ENCODE peak calls at places on chromosomes 12 and 14, in nine cellular contexts. X, R, H, P, U, N, W, L and A are unnamed samples.

GRCh38 chr14:90520326-90520725 is 123.5 kb downstream of the CALM1 start:
- DNase-seq in U (no peak), N (no peak), P (no peak), X (no peak), R (no peak), L (no peak), W (no peak), H (no peak), A (no peak)

GRCh38 chr14:49512147-49512551 is 74.0 kb downstream of the RPS29 start:
- DNase-seq in P (peak), X (peak), W (no peak), U (no peak), H (no peak), L (no peak), N (no peak), R (no peak), A (no peak)

GRCh38 chr12:31876568-31877424 is 82.4 kb upstream of the RESF1 start:
- DNase-seq in H (no peak), L (peak), P (no peak), R (no peak), U (no peak), N (peak), W (no peak), X (no peak), A (peak)

GRCh38 chr12:22287776-22288621 is 46.5 kb downstream of the ST8SIA1 start:
- DNase-seq in X (peak), R (no peak), N (peak), H (no peak), P (no peak), W (no peak), U (no peak), L (no peak), A (no peak)

GRCh38 chr14:38592764-38593442 is 337.0 kb upstream of the CLEC14A start:
- DNase-seq in U (no peak), N (no peak), W (no peak), H (no peak), P (no peak), X (no peak), R (no peak), L (no peak), A (no peak)

GRCh38 chr12:94922561-94922960 is 80.9 kb downstream of the NDUFA12 start:
- DNase-seq in X (no peak), N (peak), R (no peak), U (no peak), W (no peak), H (no peak), P (no peak), L (no peak), A (no peak)

GRCh38 chr14:100417466-100417865 is 94.3 kb downstream of the SLC25A47 start:
- DNase-seq in W (peak), N (peak), X (peak), L (no peak), R (no peak), U (no peak), H (peak), P (peak), A (peak)

GRCh38 chr12:2236501-2237294 is 183.9 kb downstream of the CACNA1C start:
- DNase-seq in N (no peak), X (no peak), U (no peak), P (no peak), R (no peak), W (no peak), H (no peak), L (no peak), A (no peak)

GRCh38 chr12:45558353-45558752 is 171.2 kb upstream of the ARID2 start:
- DNase-seq in H (no peak), L (no peak), W (no peak), X (no peak), U (no peak), R (no peak), P (no peak), N (no peak), A (no peak)

GRCh38 chr12:130520784-130521183 is 183.1 kb downstream of the PIWIL1 start:
- DNase-seq in P (no peak), R (no peak), N (no peak), L (no peak), U (no peak), H (no peak), X (no peak), W (no peak), A (no peak)

GRCh38 chr14:23121401-23121800 is 2.3 kb upstream of the CEBPE start:
- DNase-seq in R (peak), X (no peak), N (peak), H (no peak), L (peak), P (peak), W (no peak), U (no peak), A (no peak)

GRCh38 chr14:49946320-49947141 is 53.6 kb downstream of the ARF6 start:
- DNase-seq in N (no peak), H (no peak), R (no peak), W (peak), U (no peak), X (no peak), L (no peak), P (peak), A (no peak)

GRCh38 chr12:57461904-57462306 is 2.3 kb downstream of the GLI1 start:
- DNase-seq in N (peak), L (no peak), W (no peak), R (peak), P (peak), H (no peak), U (no peak), X (peak), A (no peak)

GRCh38 chr14:100540141-100540925 is 46.9 kb downstream of the BEGAIN start:
- DNase-seq in W (no peak), X (peak), U (no peak), L (peak), P (no peak), H (peak), N (peak), R (no peak), A (peak)

GRCh38 chr14:101955695-101956161 is 8.6 kb upstream of the DYNC1H1 start:
- DNase-seq in P (no peak), X (no peak), R (no peak), W (no peak), H (no peak), U (no peak), N (no peak), L (no peak), A (no peak)

GRCh38 chr12:124053855-124054254 is 80.8 kb downstream of the ZNF664 start:
- DNase-seq in X (no peak), R (peak), P (peak), H (peak), U (no peak), L (no peak), W (no peak), N (peak), A (no peak)

GRCh38 chr12:55713721-55714120 is 2.1 kb upstream of the BLOC1S1 start:
- DNase-seq in N (no peak), L (no peak), W (no peak), R (no peak), H (no peak), X (peak), P (peak), U (no peak), A (no peak)

GRCh38 chr14:59918824-59919581 is 941 bp upstream of the LRRC9 start:
- DNase-seq in P (peak), L (peak), H (peak), N (peak), W (peak), R (peak), U (no peak), X (peak), A (no peak)

GRCh38 chr12:14803830-14804160 is 325 bp downstream of the C12orf60 start:
- DNase-seq in W (no peak), U (no peak), R (no peak), H (no peak), L (no peak), X (no peak), N (no peak), P (no peak), A (no peak)

GRCh38 chr12:121801601-121802484 is 2.0 kb upstream of the SETD1B start:
- DNase-seq in R (no peak), L (no peak), W (peak), U (peak), P (peak), X (peak), H (no peak), N (peak), A (no peak)

GRCh38 chr12:132523576-132524331 is 33.8 kb downstream of the FBRSL1 start:
- DNase-seq in N (peak), W (peak), P (peak), R (peak), L (peak), U (peak), X (peak), H (peak), A (peak)

GRCh38 chr14:73913256-73913655 is 26.6 kb downstream of the ZNF410 start:
- DNase-seq in R (no peak), N (no peak), U (no peak), H (peak), W (no peak), X (no peak), P (peak), L (no peak), A (no peak)

GRCh38 chr14:95365401-95365800 is 45.7 kb upstream of the CLMN start:
- DNase-seq in L (no peak), W (no peak), N (no peak), U (no peak), X (no peak), R (no peak), H (no peak), P (peak), A (no peak)

GRCh38 chr14:20327005-20327869 is 5.8 kb downstream of the CCNB1IP1 start:
- DNase-seq in P (peak), H (peak), W (peak), R (peak), N (peak), L (no peak), U (no peak), X (peak), A (peak)

GRCh38 chr14:21987937-21988336 is 314.3 kb upstream of the OR4E1 start:
- DNase-seq in X (peak), U (no peak), N (peak), P (peak), W (no peak), L (no peak), R (no peak), H (peak), A (peak)

GRCh38 chr14:72024043-72024407 is 91.8 kb downstream of the RGS6 start:
- DNase-seq in H (peak), U (no peak), N (peak), P (peak), L (no peak), R (peak), X (peak), W (no peak), A (peak)

GRCh38 chr12:54935235-54935951 is 49.2 kb downstream of the TESPA1 start:
- DNase-seq in N (peak), W (no peak), P (peak), H (no peak), U (no peak), R (peak), L (no peak), X (peak), A (peak)

GRCh38 chr12:54411398-54412241 is 7.4 kb downstream of the ITGA5 start:
- DNase-seq in N (no peak), W (no peak), P (peak), L (peak), R (no peak), U (peak), H (no peak), X (peak), A (peak)

GRCh38 chr14:59679872-59680271 is 103.3 kb upstream of the CCDC175 start:
- DNase-seq in N (peak), W (peak), X (no peak), P (peak), H (peak), R (no peak), L (no peak), U (no peak), A (no peak)

GRCh38 chr12:119902084-119902509 is 25.0 kb upstream of the CIT start:
- DNase-seq in U (peak), L (peak), H (peak), R (peak), N (peak), X (peak), W (peak), P (peak), A (peak)

GRCh38 chr12:7188557-7189397 is 709 bp upstream of the PEX5 start:
- DNase-seq in H (peak), R (peak), N (peak), W (peak), P (peak), U (peak), X (peak), L (peak), A (peak)

GRCh38 chr14:53109028-53109687 is 44.0 kb downstream of the DDHD1 start:
- DNase-seq in N (no peak), X (no peak), U (no peak), P (no peak), H (no peak), R (peak), W (no peak), L (no peak), A (peak)